ENCODE peak calls at places on chromosome 15, in five cellular contexts. T, Z, L, M and U are unnamed samples. For H3K4me1, the result is how much of the 10 kb centered on the place peaks cover.

GRCh38 chr15:101439920-101440319 is 49.6 kb downstream of the PCSK6 start:
- DNase-seq in M (no peak), T (no peak), L (no peak), Z (no peak), U (peak)

GRCh38 chr15:35690089-35690488 is 144.1 kb upstream of the DPH6 start:
- DNase-seq in M (no peak), T (no peak), L (no peak), Z (no peak), U (no peak)

GRCh38 chr15:90565866-90566265 is 36.1 kb downstream of the CRTC3 start:
- DNase-seq in M (no peak), Z (no peak), L (no peak), T (no peak), U (no peak)

GRCh38 chr15:100889359-100890058 is 9.9 kb downstream of the ALDH1A3 start:
- DNase-seq in M (peak), Z (no peak), L (peak), T (peak), U (peak)

GRCh38 chr15:63505842-63506222 is 1.4 kb downstream of the USP3 start:
- DNase-seq in Z (no peak), M (no peak), L (no peak), T (no peak), U (no peak)

GRCh38 chr15:45790325-45790943 is 155.6 kb downstream of the SQOR start:
- DNase-seq in M (no peak), Z (peak), T (no peak), L (no peak), U (no peak)

GRCh38 chr15:100163961-100164360 is 177.8 kb downstream of the ADAMTS17 start:
- DNase-seq in T (no peak), Z (no peak), M (no peak), L (no peak), U (no peak)

GRCh38 chr15:46442196-46442595 is 807.4 kb downstream of the SQOR start:
- DNase-seq in Z (no peak), L (no peak), T (no peak), M (no peak), U (no peak)

GRCh38 chr15:50377867-50378751 is 23.1 kb upstream of the GABPB1 start:
- DNase-seq in L (no peak), T (no peak), Z (no peak), M (no peak), U (no peak)

GRCh38 chr15:68658641-68659358 is 80.0 kb downstream of the CORO2B start:
- DNase-seq in M (peak), T (no peak), L (no peak), Z (no peak), U (no peak)

GRCh38 chr15:68434021-68434420 is 2.1 kb upstream of the ITGA11 start:
- DNase-seq in T (no peak), M (no peak), Z (no peak), L (no peak), U (peak)

GRCh38 chr15:26023691-26024090 is 160.6 kb upstream of the ATP10A start:
- DNase-seq in Z (no peak), T (no peak), M (no peak), L (no peak), U (no peak)

GRCh38 chr15:73983211-73983727 is 8.8 kb downstream of the STOML1 start:
- DNase-seq in T (no peak), L (peak), M (peak), Z (no peak), U (peak)

GRCh38 chr15:38670142-38671002 is 105.8 kb upstream of the RASGRP1 start:
- DNase-seq in T (no peak), M (no peak), Z (no peak), L (no peak), U (no peak)

GRCh38 chr15:70268698-70269251 is 171.1 kb upstream of the TLE3 start:
- DNase-seq in L (no peak), M (peak), Z (no peak), T (no peak), U (no peak)

GRCh38 chr15:58444056-58444455 is 12.3 kb downstream of the LIPC start:
- DNase-seq in T (no peak), Z (no peak), L (no peak), M (no peak), U (no peak)
- H3K4me1 ChIP-seq in T (under half), Z (half or more), L (under half), M (under half), U (half or more)

GRCh38 chr15:65917407-65917756 is 48.1 kb downstream of the RAB11A start:
- DNase-seq in Z (no peak), M (no peak), L (no peak), T (no peak), U (no peak)

GRCh38 chr15:65918357-65918920 is 49.1 kb downstream of the RAB11A start:
- DNase-seq in Z (no peak), T (no peak), L (no peak), M (no peak), U (no peak)

GRCh38 chr15:65918936-65919335 is 49.6 kb downstream of the RAB11A start:
- DNase-seq in M (no peak), Z (no peak), L (no peak), T (no peak), U (no peak)

GRCh38 chr15:65916664-65917406 is 47.5 kb downstream of the RAB11A start:
- DNase-seq in Z (peak), L (peak), T (no peak), M (peak), U (no peak)

GRCh38 chr15:65917936-65918335 is 48.6 kb downstream of the RAB11A start:
- DNase-seq in L (no peak), M (no peak), T (no peak), Z (no peak), U (no peak)
- H3K4me1 ChIP-seq in L (under half), M (under half), T (under half), Z (under half), U (under half)

GRCh38 chr15:64699767-64700388 is 75.5 kb downstream of the RBPMS2 start:
- DNase-seq in L (peak), Z (peak), M (no peak), T (no peak), U (peak)

GRCh38 chr15:64701482-64701881 is 73.9 kb downstream of the RBPMS2 start:
- DNase-seq in Z (no peak), L (no peak), T (no peak), M (no peak), U (no peak)

GRCh38 chr15:64703632-64703959 is 71.8 kb downstream of the RBPMS2 start:
- DNase-seq in Z (no peak), M (no peak), T (no peak), L (no peak), U (no peak)

GRCh38 chr15:64702816-64703631 is 72.4 kb downstream of the RBPMS2 start:
- DNase-seq in M (peak), T (peak), Z (peak), L (peak), U (peak)

GRCh38 chr15:64701051-64701450 is 74.3 kb downstream of the RBPMS2 start:
- DNase-seq in Z (no peak), M (no peak), L (no peak), T (no peak), U (no peak)
- H3K4me1 ChIP-seq in Z (under half), M (under half), L (half or more), T (half or more), U (under half)

GRCh38 chr15:93270937-93271472 is 182.0 kb upstream of the RGMA start:
- DNase-seq in Z (no peak), T (no peak), M (no peak), L (no peak), U (no peak)
- H3K4me1 ChIP-seq in Z (under half), T (under half), M (under half), L (under half), U (under half)